ENCODE peak calls at places on chromosomes 2 and 18, in seven cellular contexts. H is HEK293T, W is A549, E is Right ventricle myocardium superior, M is NCI-H1105 treated with DMSO at 0.1 percent for 48 hours, D is T-helper 1 cell, C is NB4. X is an unnamed sample.

GRCh38 chr2:2613279-2614199 is 282.5 kb upstream of the MYT1L start:
- DNase-seq in H (peak), W (peak), E (peak), M (peak), D (peak), C (no peak), X (peak)

GRCh38 chr2:200477667-200478121 is 32.2 kb downstream of the KCTD18 start:
- DNase-seq in H (no peak), W (no peak), E (peak), M (no peak), D (no peak), C (no peak), X (no peak)

GRCh38 chr18:79877163-79878091 is 74.0 kb downstream of the SLC66A2 start:
- DNase-seq in H (no peak), W (no peak), E (peak), M (no peak), D (no peak), C (no peak), X (no peak)

GRCh38 chr2:2731101-2731850 is 400.2 kb upstream of the MYT1L start:
- DNase-seq in H (no peak), W (no peak), E (no peak), M (no peak), D (no peak), C (no peak), X (no peak)

GRCh38 chr2:32752952-32753351 is 125.1 kb downstream of the TTC27 start:
- DNase-seq in H (no peak), W (no peak), E (no peak), M (no peak), D (no peak), C (no peak), X (no peak)

GRCh38 chr18:37985126-37985525 is 419.5 kb upstream of the CELF4 start:
- DNase-seq in H (no peak), W (no peak), E (no peak), M (no peak), D (no peak), C (no peak), X (peak)

GRCh38 chr2:140586379-140586778 is 1544.4 kb downstream of the LRP1B start:
- DNase-seq in H (peak), W (peak), E (no peak), M (no peak), D (no peak), C (peak), X (peak)

GRCh38 chr2:143161982-143162837 is 33.0 kb downstream of the ARHGAP15 start:
- DNase-seq in H (peak), W (peak), E (no peak), M (peak), D (peak), C (peak), X (peak)

GRCh38 chr2:189559579-189560272 is 20.9 kb downstream of the SLC40A1 start:
- DNase-seq in H (no peak), W (no peak), E (peak), M (no peak), D (no peak), C (no peak), X (no peak)

GRCh38 chr2:24724111-24724775 is 68.9 kb downstream of the PTRHD1 start:
- DNase-seq in H (no peak), W (no peak), E (no peak), M (no peak), D (no peak), C (no peak), X (no peak)

GRCh38 chr2:196801986-196802385 is 2.5 kb upstream of the GTF3C3 start:
- DNase-seq in H (no peak), W (no peak), E (no peak), M (no peak), D (no peak), C (no peak), X (peak)

GRCh38 chr2:55357907-55358306 is 61.7 kb downstream of the CCDC88A start:
- DNase-seq in H (no peak), W (no peak), E (no peak), M (no peak), D (no peak), C (no peak), X (no peak)

GRCh38 chr2:197454923-197455322 is 1.6 kb downstream of the COQ10B start:
- DNase-seq in H (no peak), W (no peak), E (no peak), M (no peak), D (no peak), C (no peak), X (no peak)

GRCh38 chr18:34493099-34493544 is 217.0 kb upstream of the DTNA start:
- DNase-seq in H (peak), W (peak), E (peak), M (peak), D (no peak), C (peak), X (peak)

GRCh38 chr2:98757904-98758421 is 27.0 kb upstream of the MGAT4A start:
- DNase-seq in H (no peak), W (peak), E (peak), M (no peak), D (peak), C (peak), X (peak)

GRCh38 chr2:233414777-233415570 is 60.7 kb downstream of the DGKD start:
- DNase-seq in H (no peak), W (peak), E (no peak), M (no peak), D (no peak), C (no peak), X (no peak)

GRCh38 chr2:46683541-46683940 is 204.2 kb downstream of the TMEM247 start:
- DNase-seq in H (no peak), W (no peak), E (no peak), M (no peak), D (no peak), C (no peak), X (peak)

GRCh38 chr18:33115476-33115875 is 325.0 kb downstream of the CCDC178 start:
- DNase-seq in H (no peak), W (no peak), E (peak), M (no peak), D (no peak), C (no peak), X (no peak)

GRCh38 chr18:4068552-4069158 is 386.5 kb downstream of the DLGAP1 start:
- DNase-seq in H (peak), W (peak), E (no peak), M (peak), D (no peak), C (peak), X (peak)

GRCh38 chr2:168462543-168463045 is 6.5 kb downstream of the CERS6 start:
- DNase-seq in H (no peak), W (no peak), E (no peak), M (no peak), D (no peak), C (peak), X (no peak)

GRCh38 chr18:2139676-2140075 is 431.6 kb downstream of the METTL4 start:
- DNase-seq in H (no peak), W (no peak), E (no peak), M (no peak), D (no peak), C (no peak), X (no peak)

GRCh38 chr2:96916156-96917007 is 46.5 kb upstream of the SEMA4C start:
- DNase-seq in H (no peak), W (no peak), E (no peak), M (no peak), D (no peak), C (no peak), X (peak)

GRCh38 chr2:29920631-29921559 is 491 bp downstream of the ALK start:
- DNase-seq in H (peak), W (peak), E (peak), M (peak), D (no peak), C (no peak), X (peak)

GRCh38 chr2:235384624-235385023 is 109.2 kb upstream of the AGAP1 start:
- DNase-seq in H (no peak), W (no peak), E (no peak), M (no peak), D (no peak), C (no peak), X (no peak)

GRCh38 chr2:238093181-238094140 is 6.7 kb upstream of the ESPNL start:
- DNase-seq in H (peak), W (no peak), E (no peak), M (no peak), D (no peak), C (no peak), X (no peak)

GRCh38 chr2:147560810-147561521 is 283.9 kb upstream of the ACVR2A start:
- DNase-seq in H (no peak), W (no peak), E (no peak), M (no peak), D (no peak), C (peak), X (no peak)

GRCh38 chr2:54570925-54571694 is 115.0 kb downstream of the SPTBN1 start:
- DNase-seq in H (no peak), W (peak), E (peak), M (no peak), D (peak), C (peak), X (peak)